ENCODE peak calls at places on chromosomes 16 and 17, in five cellular contexts. One of them, this sample, is unnamed.

GRCh38 chr16:90020260-90020837 is 1.1 kb upstream of the DBNDD1 start:
- DNase-seq in posterior cingulate gyrus: no peak
- DNase-seq in MCF 10A: peak
- DNase-seq in effector memory CD8-positive, alpha-beta T cell: no peak
- DNase-seq in activated effector memory CD4-positive, alpha-beta T cell treated with Interleukin-2 at 50 U/mL for 16 hours: no peak
- DNase-seq in this sample: no peak

GRCh38 chr16:85210423-85211169 is 98.3 kb upstream of the CIBAR2 start:
- DNase-seq in posterior cingulate gyrus: no peak
- DNase-seq in MCF 10A: peak
- DNase-seq in effector memory CD8-positive, alpha-beta T cell: no peak
- DNase-seq in activated effector memory CD4-positive, alpha-beta T cell treated with Interleukin-2 at 50 U/mL for 16 hours: no peak
- DNase-seq in this sample: no peak

GRCh38 chr17:76709077-76709950 is 1.5 kb downstream of the MXRA7 start:
- DNase-seq in posterior cingulate gyrus: no peak
- DNase-seq in MCF 10A: peak
- DNase-seq in effector memory CD8-positive, alpha-beta T cell: no peak
- DNase-seq in activated effector memory CD4-positive, alpha-beta T cell treated with Interleukin-2 at 50 U/mL for 16 hours: no peak
- DNase-seq in this sample: no peak

GRCh38 chr17:65678534-65678933 is 117.1 kb upstream of the AXIN2 start:
- DNase-seq in posterior cingulate gyrus: no peak
- DNase-seq in MCF 10A: no peak
- DNase-seq in effector memory CD8-positive, alpha-beta T cell: no peak
- DNase-seq in activated effector memory CD4-positive, alpha-beta T cell treated with Interleukin-2 at 50 U/mL for 16 hours: no peak
- DNase-seq in this sample: no peak

GRCh38 chr16:20385844-20386832 is 18.4 kb downstream of the PDILT start:
- DNase-seq in posterior cingulate gyrus: peak
- DNase-seq in MCF 10A: peak
- DNase-seq in effector memory CD8-positive, alpha-beta T cell: peak
- DNase-seq in activated effector memory CD4-positive, alpha-beta T cell treated with Interleukin-2 at 50 U/mL for 16 hours: peak
- DNase-seq in this sample: peak

GRCh38 chr16:85461814-85462404 is 151.2 kb upstream of the GSE1 start:
- DNase-seq in posterior cingulate gyrus: no peak
- DNase-seq in MCF 10A: no peak
- DNase-seq in effector memory CD8-positive, alpha-beta T cell: no peak
- DNase-seq in activated effector memory CD4-positive, alpha-beta T cell treated with Interleukin-2 at 50 U/mL for 16 hours: no peak
- DNase-seq in this sample: no peak

GRCh38 chr17:75108193-75108592 is 1.6 kb upstream of the ARMC7 start:
- DNase-seq in posterior cingulate gyrus: no peak
- DNase-seq in MCF 10A: no peak
- DNase-seq in effector memory CD8-positive, alpha-beta T cell: no peak
- DNase-seq in activated effector memory CD4-positive, alpha-beta T cell treated with Interleukin-2 at 50 U/mL for 16 hours: no peak
- DNase-seq in this sample: no peak

GRCh38 chr16:4976079-4976478 is 17.9 kb downstream of the SEC14L5 start:
- DNase-seq in posterior cingulate gyrus: no peak
- DNase-seq in MCF 10A: no peak
- DNase-seq in effector memory CD8-positive, alpha-beta T cell: no peak
- DNase-seq in activated effector memory CD4-positive, alpha-beta T cell treated with Interleukin-2 at 50 U/mL for 16 hours: no peak
- DNase-seq in this sample: no peak

GRCh38 chr17:79949646-79950292 is 85.9 kb downstream of the TBC1D16 start:
- DNase-seq in posterior cingulate gyrus: no peak
- DNase-seq in MCF 10A: no peak
- DNase-seq in effector memory CD8-positive, alpha-beta T cell: no peak
- DNase-seq in activated effector memory CD4-positive, alpha-beta T cell treated with Interleukin-2 at 50 U/mL for 16 hours: no peak
- DNase-seq in this sample: no peak

GRCh38 chr16:88796278-88796677 is 7.3 kb upstream of the CDT1 start:
- DNase-seq in posterior cingulate gyrus: no peak
- DNase-seq in MCF 10A: no peak
- DNase-seq in effector memory CD8-positive, alpha-beta T cell: no peak
- DNase-seq in activated effector memory CD4-positive, alpha-beta T cell treated with Interleukin-2 at 50 U/mL for 16 hours: no peak
- DNase-seq in this sample: no peak

GRCh38 chr17:45430738-45431530 is 1.7 kb downstream of the ARHGAP27 start:
- DNase-seq in posterior cingulate gyrus: no peak
- DNase-seq in MCF 10A: no peak
- DNase-seq in effector memory CD8-positive, alpha-beta T cell: no peak
- DNase-seq in activated effector memory CD4-positive, alpha-beta T cell treated with Interleukin-2 at 50 U/mL for 16 hours: no peak
- DNase-seq in this sample: peak

GRCh38 chr16:67565470-67566100 is 3.3 kb downstream of the CTCF start:
- DNase-seq in posterior cingulate gyrus: no peak
- DNase-seq in MCF 10A: no peak
- DNase-seq in effector memory CD8-positive, alpha-beta T cell: no peak
- DNase-seq in activated effector memory CD4-positive, alpha-beta T cell treated with Interleukin-2 at 50 U/mL for 16 hours: no peak
- DNase-seq in this sample: no peak

GRCh38 chr17:42252528-42253172 is 23.5 kb downstream of the STAT5B start:
- DNase-seq in posterior cingulate gyrus: no peak
- DNase-seq in MCF 10A: peak
- DNase-seq in effector memory CD8-positive, alpha-beta T cell: no peak
- DNase-seq in activated effector memory CD4-positive, alpha-beta T cell treated with Interleukin-2 at 50 U/mL for 16 hours: no peak
- DNase-seq in this sample: no peak

GRCh38 chr17:45702666-45703266 is 81.4 kb upstream of the CRHR1 start:
- DNase-seq in posterior cingulate gyrus: no peak
- DNase-seq in MCF 10A: peak
- DNase-seq in effector memory CD8-positive, alpha-beta T cell: no peak
- DNase-seq in activated effector memory CD4-positive, alpha-beta T cell treated with Interleukin-2 at 50 U/mL for 16 hours: no peak
- DNase-seq in this sample: no peak

GRCh38 chr16:9275386-9275785 is 183.9 kb downstream of the HAPSTR1 start:
- DNase-seq in posterior cingulate gyrus: no peak
- DNase-seq in MCF 10A: peak
- DNase-seq in effector memory CD8-positive, alpha-beta T cell: no peak
- DNase-seq in activated effector memory CD4-positive, alpha-beta T cell treated with Interleukin-2 at 50 U/mL for 16 hours: no peak
- DNase-seq in this sample: no peak

GRCh38 chr16:66270333-66270927 is 96.1 kb upstream of the CDH5 start:
- DNase-seq in posterior cingulate gyrus: peak
- DNase-seq in MCF 10A: peak
- DNase-seq in effector memory CD8-positive, alpha-beta T cell: peak
- DNase-seq in activated effector memory CD4-positive, alpha-beta T cell treated with Interleukin-2 at 50 U/mL for 16 hours: peak
- DNase-seq in this sample: peak

GRCh38 chr16:27462200-27462845 is 60.3 kb downstream of the IL21R start:
- DNase-seq in posterior cingulate gyrus: no peak
- DNase-seq in MCF 10A: no peak
- DNase-seq in effector memory CD8-positive, alpha-beta T cell: no peak
- DNase-seq in activated effector memory CD4-positive, alpha-beta T cell treated with Interleukin-2 at 50 U/mL for 16 hours: no peak
- DNase-seq in this sample: no peak

GRCh38 chr16:72131036-72131435 is 37.4 kb downstream of the DHX38 start:
- DNase-seq in posterior cingulate gyrus: no peak
- DNase-seq in MCF 10A: no peak
- DNase-seq in effector memory CD8-positive, alpha-beta T cell: no peak
- DNase-seq in activated effector memory CD4-positive, alpha-beta T cell treated with Interleukin-2 at 50 U/mL for 16 hours: no peak
- DNase-seq in this sample: no peak

This sample was measured in immature natural killer cell.